ENCODE peak calls at places on chromosome 16, in four cellular contexts. One of them, this sample, is unnamed.

GRCh38 chr16:3266873-3267537 is 10.6 kb upstream of the MEFV start:
- DNase-seq in HepG2: peak
- DNase-seq in GM12878: no peak
- DNase-seq in H1: no peak
- DNase-seq in this sample: peak

GRCh38 chr16:67394271-67395104 is 1.2 kb upstream of the TPPP3 start:
- DNase-seq in HepG2: no peak
- DNase-seq in GM12878: no peak
- DNase-seq in H1: no peak
- DNase-seq in this sample: no peak

GRCh38 chr16:80631581-80631980 is 90.8 kb downstream of the DYNLRB2 start:
- DNase-seq in HepG2: no peak
- DNase-seq in GM12878: no peak
- DNase-seq in H1: no peak
- DNase-seq in this sample: no peak

GRCh38 chr16:68972720-68973119 is 129.4 kb downstream of the TANGO6 start:
- DNase-seq in HepG2: no peak
- DNase-seq in GM12878: no peak
- DNase-seq in H1: peak
- DNase-seq in this sample: peak

GRCh38 chr16:80369559-80369958 is 171.2 kb upstream of the DYNLRB2 start:
- DNase-seq in HepG2: peak
- DNase-seq in GM12878: no peak
- DNase-seq in H1: peak
- DNase-seq in this sample: peak

GRCh38 chr16:66116163-66116792 is 250.2 kb upstream of the CDH5 start:
- DNase-seq in HepG2: no peak
- DNase-seq in GM12878: no peak
- DNase-seq in H1: no peak
- DNase-seq in this sample: no peak

GRCh38 chr16:51129105-51129504 is 22.0 kb downstream of the SALL1 start:
- DNase-seq in HepG2: no peak
- DNase-seq in GM12878: no peak
- DNase-seq in H1: no peak
- DNase-seq in this sample: no peak

GRCh38 chr16:49019081-49019633 is 262.5 kb downstream of the CBLN1 start:
- DNase-seq in HepG2: no peak
- DNase-seq in GM12878: no peak
- DNase-seq in H1: no peak
- DNase-seq in this sample: no peak

GRCh38 chr16:30185683-30186421 is 2.5 kb downstream of the CORO1A start:
- DNase-seq in HepG2: no peak
- DNase-seq in GM12878: peak
- DNase-seq in H1: no peak
- DNase-seq in this sample: peak

GRCh38 chr16:83137326-83137770 is 510.6 kb downstream of the CDH13 start:
- DNase-seq in HepG2: peak
- DNase-seq in GM12878: no peak
- DNase-seq in H1: no peak
- DNase-seq in this sample: no peak

GRCh38 chr16:50616883-50617629 is 64.1 kb downstream of the SNX20 start:
- DNase-seq in HepG2: peak
- DNase-seq in GM12878: no peak
- DNase-seq in H1: no peak
- DNase-seq in this sample: no peak

GRCh38 chr16:23594186-23594585 is 1.9 kb downstream of the NDUFAB1 start:
- DNase-seq in HepG2: no peak
- DNase-seq in GM12878: no peak
- DNase-seq in H1: no peak
- DNase-seq in this sample: no peak

GRCh38 chr16:66459878-66460277 is 32.8 kb downstream of the BEAN1 start:
- DNase-seq in HepG2: no peak
- DNase-seq in GM12878: no peak
- DNase-seq in H1: no peak
- DNase-seq in this sample: no peak

GRCh38 chr16:84247844-84248243 is 8.0 kb upstream of the KCNG4 start:
- DNase-seq in HepG2: no peak
- DNase-seq in GM12878: no peak
- DNase-seq in H1: no peak
- DNase-seq in this sample: no peak

GRCh38 chr16:4021070-4021779 is 95.0 kb downstream of the ADCY9 start:
- DNase-seq in HepG2: peak
- DNase-seq in GM12878: no peak
- DNase-seq in H1: no peak
- DNase-seq in this sample: no peak

GRCh38 chr16:81695431-81695890 is 83.6 kb upstream of the PLCG2 start:
- DNase-seq in HepG2: no peak
- DNase-seq in GM12878: no peak
- DNase-seq in H1: no peak
- DNase-seq in this sample: no peak

GRCh38 chr16:11597737-11598136 is 11.0 kb upstream of the LITAF start:
- DNase-seq in HepG2: no peak
- DNase-seq in GM12878: no peak
- DNase-seq in H1: no peak
- DNase-seq in this sample: no peak

GRCh38 chr16:15879255-15879804 is 9.1 kb downstream of the CEP20 start:
- DNase-seq in HepG2: peak
- DNase-seq in GM12878: no peak
- DNase-seq in H1: no peak
- DNase-seq in this sample: no peak

GRCh38 chr16:30585022-30585399 is 486 bp downstream of the ZNF785 start:
- DNase-seq in HepG2: no peak
- DNase-seq in GM12878: no peak
- DNase-seq in H1: no peak
- DNase-seq in this sample: peak

GRCh38 chr16:85571813-85572619 is 41.1 kb upstream of the GSE1 start:
- DNase-seq in HepG2: no peak
- DNase-seq in GM12878: no peak
- DNase-seq in H1: no peak
- DNase-seq in this sample: no peak

GRCh38 chr16:5056347-5056746 is 9.4 kb downstream of the C16orf89 start:
- DNase-seq in HepG2: peak
- DNase-seq in GM12878: no peak
- DNase-seq in H1: no peak
- DNase-seq in this sample: peak

GRCh38 chr16:87635541-87636049 is 33.3 kb downstream of the JPH3 start:
- DNase-seq in HepG2: peak
- DNase-seq in GM12878: no peak
- DNase-seq in H1: no peak
- DNase-seq in this sample: peak

GRCh38 chr16:87634411-87634810 is 32.1 kb downstream of the JPH3 start:
- DNase-seq in HepG2: no peak
- DNase-seq in GM12878: no peak
- DNase-seq in H1: no peak
- DNase-seq in this sample: peak

GRCh38 chr16:87636741-87637140 is 34.4 kb downstream of the JPH3 start:
- DNase-seq in HepG2: no peak
- DNase-seq in GM12878: no peak
- DNase-seq in H1: no peak
- DNase-seq in this sample: no peak

GRCh38 chr16:87637357-87637756 is 35.0 kb downstream of the JPH3 start:
- DNase-seq in HepG2: no peak
- DNase-seq in GM12878: no peak
- DNase-seq in H1: no peak
- DNase-seq in this sample: no peak

DNA sequence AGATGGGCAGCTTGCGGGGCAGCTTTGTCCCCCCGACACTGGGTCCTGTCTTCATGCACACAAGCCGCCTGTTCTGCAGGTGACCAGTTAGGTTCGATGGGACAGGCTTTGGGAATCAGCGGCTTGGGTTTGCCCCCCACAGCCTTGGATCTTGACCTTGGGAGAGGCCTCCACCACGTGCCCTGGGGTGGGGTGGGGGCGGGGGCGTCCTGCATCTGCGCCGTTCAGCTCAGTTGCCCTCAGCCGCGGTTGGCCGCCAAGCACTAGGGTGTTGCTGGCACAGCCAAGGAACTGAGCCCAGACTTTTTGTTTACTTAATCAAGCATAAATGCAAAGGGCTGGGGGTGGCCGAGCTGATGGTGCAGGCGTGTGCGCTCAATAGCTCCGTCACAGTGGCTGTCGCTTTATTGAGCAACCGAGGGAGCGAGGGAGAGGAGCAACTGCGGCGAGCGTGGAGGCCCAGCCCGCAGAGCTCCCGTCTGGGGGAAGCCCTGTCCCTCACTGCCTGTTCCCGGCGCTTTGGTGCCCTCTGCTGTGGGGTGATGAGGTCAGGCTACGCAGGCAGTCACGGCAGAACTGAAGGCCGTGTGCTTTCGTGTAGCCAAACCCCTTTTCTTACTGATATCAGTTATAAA is 33.9 kb downstream of the JPH3 start:
- DNase-seq in HepG2: peak
- DNase-seq in GM12878: no peak
- DNase-seq in H1: peak
- DNase-seq in this sample: peak
- TF ChIP-seq TCF12 in HepG2: no peak
- TF ChIP-seq TCF12 in GM12878: no peak
- TF ChIP-seq TCF12 in H1: no peak
- TF ChIP-seq TCF12 in this sample: no peak

DNA sequence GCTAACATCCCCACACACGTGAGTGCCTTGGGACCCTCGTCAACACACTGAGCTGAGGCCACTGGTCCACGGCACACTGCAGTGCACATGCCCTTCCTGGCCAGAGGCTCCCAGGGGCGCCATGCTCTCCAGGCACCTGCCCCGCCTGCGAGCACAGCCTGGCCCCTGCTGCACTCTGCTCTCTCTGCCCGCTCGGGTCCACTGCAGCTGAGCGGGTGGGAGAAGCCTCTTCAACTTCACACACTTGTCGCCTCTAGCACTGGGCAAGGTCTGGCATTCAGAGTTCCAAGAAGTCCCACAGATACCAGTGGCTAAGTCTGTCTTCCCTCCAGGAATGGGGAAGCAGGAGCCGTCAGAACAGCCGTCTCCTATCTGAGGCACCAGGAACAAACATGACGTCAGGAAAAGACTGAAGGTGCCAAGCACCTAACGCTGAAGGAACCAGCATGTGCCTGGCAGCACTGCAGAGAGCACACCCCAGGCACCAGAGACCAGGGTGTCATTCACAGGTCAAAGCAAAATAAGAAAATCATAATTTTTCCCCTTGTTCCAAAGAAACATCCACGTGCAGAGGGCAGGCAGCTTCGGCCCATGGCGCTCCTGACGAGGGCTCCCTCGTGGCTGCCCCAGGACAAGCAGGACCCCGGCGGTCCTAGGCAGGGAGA is 82.9 kb downstream of the ZNF778 start:
- DNase-seq in HepG2: no peak
- DNase-seq in GM12878: no peak
- DNase-seq in H1: no peak
- DNase-seq in this sample: no peak
- TF ChIP-seq EP300 in HepG2: no peak
- TF ChIP-seq EP300 in GM12878: no peak
- TF ChIP-seq EP300 in H1: no peak
- TF ChIP-seq EP300 in this sample: no peak

DNA sequence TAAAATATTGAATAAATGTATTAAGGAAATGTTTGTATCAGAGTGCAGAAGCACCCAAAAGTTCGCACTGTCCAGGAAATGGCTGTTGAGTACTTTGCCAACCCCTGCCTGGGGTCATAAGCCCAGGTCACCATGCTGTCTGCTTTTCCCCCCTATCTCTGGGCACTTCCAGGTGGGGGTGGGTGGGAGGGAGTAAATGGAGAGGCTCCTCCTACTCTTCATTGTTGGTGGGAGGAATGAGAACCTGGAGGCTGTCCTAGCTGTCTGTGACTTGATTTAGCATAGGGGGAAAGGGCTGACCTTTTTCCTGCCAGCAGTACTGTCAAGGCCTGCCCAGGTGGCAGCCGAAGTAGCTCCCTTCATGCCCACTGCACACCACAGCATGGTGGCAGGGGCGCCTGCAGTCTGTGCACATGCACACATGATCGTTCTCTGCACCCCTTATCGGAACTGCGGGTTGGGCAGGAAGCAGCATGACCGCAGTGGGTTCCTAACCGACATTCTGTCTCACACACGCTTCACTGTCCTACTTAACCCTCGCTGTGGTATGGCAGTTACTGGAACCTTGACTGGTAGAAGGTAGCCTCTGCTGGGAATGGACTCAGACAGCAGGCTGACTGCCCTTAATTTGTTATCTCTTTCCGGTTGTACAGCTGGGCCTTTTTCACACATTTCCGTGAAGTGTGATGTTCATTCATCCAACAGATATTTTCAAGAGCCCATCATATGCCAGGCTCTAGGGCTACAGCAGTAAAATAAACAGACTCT is 41.5 kb downstream of the LDHD start:
- DNase-seq in HepG2: no peak
- DNase-seq in GM12878: peak
- DNase-seq in H1: no peak
- DNase-seq in this sample: no peak
- TF ChIP-seq SIN3A in HepG2: no peak
- TF ChIP-seq SIN3A in GM12878: no peak
- TF ChIP-seq SIN3A in H1: no peak
- TF ChIP-seq SIN3A in this sample: no peak

GRCh38 chr16:17972460-17972943 is 364.0 kb downstream of the NPIPA8 start:
- DNase-seq in HepG2: no peak
- DNase-seq in GM12878: no peak
- DNase-seq in H1: no peak
- DNase-seq in this sample: peak

GRCh38 chr16:17965131-17965530 is 371.4 kb downstream of the NPIPA8 start:
- DNase-seq in HepG2: no peak
- DNase-seq in GM12878: no peak
- DNase-seq in H1: no peak
- DNase-seq in this sample: no peak

GRCh38 chr16:17970366-17970765 is 366.2 kb downstream of the NPIPA8 start:
- DNase-seq in HepG2: no peak
- DNase-seq in GM12878: no peak
- DNase-seq in H1: no peak
- DNase-seq in this sample: peak

GRCh38 chr16:17970816-17971291 is 365.7 kb downstream of the NPIPA8 start:
- DNase-seq in HepG2: no peak
- DNase-seq in GM12878: no peak
- DNase-seq in H1: no peak
- DNase-seq in this sample: no peak
- TF ChIP-seq TCF12 in HepG2: no peak
- TF ChIP-seq TCF12 in GM12878: no peak
- TF ChIP-seq TCF12 in H1: no peak
- TF ChIP-seq TCF12 in this sample: no peak

This sample was measured in SK-N-SH.